ENCODE peak calls at places on chromosomes 13 and 19, in six cellular contexts. O, I, R, N, A and U are unnamed samples.

GRCh38 chr19:58154287-58154678 is 3.7 kb upstream of the ZNF329 start:
- DNase-seq in A (peak), R (peak), N (peak), I (no peak), O (peak), U (no peak)

GRCh38 chr19:10760268-10760944 is 42.5 kb downstream of the DNM2 start:
- DNase-seq in R (no peak), N (peak), A (peak), I (no peak), O (no peak), U (no peak)

GRCh38 chr13:44231786-44232516 is 141.7 kb upstream of the SERP2 start:
- DNase-seq in A (peak), R (peak), O (peak), N (peak), I (peak), U (peak)

GRCh38 chr19:10168386-10168948 is 26.3 kb downstream of the DNMT1 start:
- DNase-seq in N (no peak), A (no peak), R (no peak), O (peak), I (no peak), U (no peak)

GRCh38 chr19:1101337-1101698 is 2.5 kb upstream of the GPX4 start:
- DNase-seq in R (no peak), I (no peak), N (no peak), A (no peak), O (no peak), U (no peak)

GRCh38 chr13:47598340-47598911 is 402.6 kb downstream of the SUCLA2 start:
- DNase-seq in N (peak), O (peak), I (no peak), A (no peak), R (no peak), U (no peak)

GRCh38 chr13:113948034-113948742 is 25.7 kb downstream of the C13orf46 start:
- DNase-seq in N (no peak), I (no peak), A (no peak), R (no peak), O (no peak), U (no peak)

GRCh38 chr13:50831510-50831909 is 12.0 kb downstream of the DLEU7 start:
- DNase-seq in O (no peak), A (no peak), R (no peak), N (no peak), I (no peak), U (no peak)

GRCh38 chr19:18507021-18507726 is 14.7 kb downstream of the ELL start:
- DNase-seq in N (no peak), I (no peak), O (no peak), R (no peak), A (no peak), U (no peak)

GRCh38 chr19:10424011-10424637 is 3.8 kb downstream of the PDE4A start:
- DNase-seq in O (peak), I (peak), R (peak), N (peak), A (peak), U (peak)

GRCh38 chr19:1468274-1469199 is 10.5 kb downstream of the C19orf25 start:
- DNase-seq in A (no peak), N (no peak), R (no peak), I (peak), O (peak), U (no peak)

GRCh38 chr19:36009633-36010379 is 1.2 kb upstream of the SYNE4 start:
- DNase-seq in N (no peak), R (no peak), O (no peak), I (no peak), A (no peak), U (no peak)

GRCh38 chr13:34076943-34077703 is 259.2 kb downstream of the RFC3 start:
- DNase-seq in O (peak), A (no peak), I (no peak), R (no peak), N (peak), U (no peak)

GRCh38 chr13:79749985-79750551 is 269.1 kb downstream of the NDFIP2 start:
- DNase-seq in I (no peak), O (peak), N (peak), A (peak), R (peak), U (peak)

GRCh38 chr19:12946092-12946845 is 607 bp downstream of the RAD23A start:
- DNase-seq in O (peak), R (peak), I (peak), N (peak), A (peak), U (peak)

GRCh38 chr13:83333614-83334388 is 548.5 kb downstream of the SLITRK1 start:
- DNase-seq in R (no peak), O (no peak), I (no peak), N (no peak), A (no peak), U (no peak)
- H2AFZ ChIP-seq in R (no peak), O (no peak), I (no peak), N (no peak), A (no peak), U (no peak)

DNA sequence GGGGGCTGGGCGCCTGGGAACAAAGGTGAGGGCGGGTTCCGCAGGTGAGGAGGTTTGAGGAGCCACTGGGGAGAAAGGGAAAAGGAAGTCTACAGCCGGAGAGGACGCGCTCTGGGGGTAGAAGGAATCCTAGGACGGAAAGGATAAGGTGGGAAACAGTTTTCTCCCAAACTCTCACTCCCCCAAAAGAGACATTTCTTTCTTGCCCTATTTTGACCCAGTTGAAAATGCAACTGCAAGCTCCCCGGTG is 651 bp upstream of the POLR1D start:
- DNase-seq in A (no peak), N (peak), I (no peak), R (no peak), O (no peak), U (no peak)
- H3K27ac ChIP-seq in A (peak), N (peak), I (peak), R (peak), O (peak), U (peak)

DNA sequence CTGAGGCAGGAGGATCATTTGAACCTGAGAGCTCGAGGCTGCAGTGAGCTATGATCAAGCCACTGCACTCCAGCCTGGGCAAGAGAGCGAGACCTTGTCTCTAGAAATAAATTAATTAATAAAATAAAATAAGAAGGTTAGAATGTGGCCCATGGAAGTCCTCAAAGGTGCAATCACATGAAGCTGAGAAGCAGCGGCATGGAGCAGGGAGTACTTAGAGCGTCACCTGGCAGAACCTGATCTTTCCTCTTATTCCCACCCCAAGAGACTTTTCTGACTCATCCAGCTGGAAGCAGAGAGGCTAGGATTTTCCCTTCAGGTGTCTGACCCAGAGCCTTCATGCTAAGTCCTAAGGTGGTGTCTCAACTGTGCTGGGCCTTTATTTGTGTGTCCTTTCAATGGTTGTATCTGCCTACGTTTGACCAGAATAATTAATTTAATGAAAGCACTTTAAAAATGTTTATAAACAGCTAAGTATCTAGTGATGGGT is 8.9 kb upstream of the MRPS31 start:
- DNase-seq in A (peak), O (no peak), I (no peak), N (no peak), R (no peak), U (no peak)
- H3K4ac ChIP-seq in A (no peak), O (no peak), I (no peak), N (no peak), R (no peak), U (no peak)

GRCh38 chr19:42334697-42335373 is 9.4 kb downstream of the MEGF8 start:
- DNase-seq in I (no peak), N (no peak), O (no peak), A (no peak), R (no peak), U (no peak)
- H2AFZ ChIP-seq in I (no peak), N (no peak), O (no peak), A (no peak), R (no peak), U (no peak)

GRCh38 chr19:48249502-48250014 is 6.2 kb downstream of the CARD8 start:
- DNase-seq in R (no peak), O (no peak), N (peak), A (no peak), I (no peak), U (no peak)

GRCh38 chr19:48247212-48247611 is 8.5 kb downstream of the CARD8 start:
- DNase-seq in N (no peak), I (no peak), R (no peak), A (no peak), O (no peak), U (no peak)

GRCh38 chr19:48250290-48251025 is 5.3 kb downstream of the CARD8 start:
- DNase-seq in I (no peak), R (no peak), N (no peak), O (no peak), A (peak), U (no peak)

GRCh38 chr19:48246101-48246500 is 9.6 kb downstream of the CARD8 start:
- DNase-seq in I (no peak), R (no peak), N (no peak), A (no peak), O (no peak), U (no peak)

GRCh38 chr19:48248081-48248833 is 7.5 kb downstream of the CARD8 start:
- DNase-seq in A (no peak), I (no peak), R (no peak), N (no peak), O (no peak), U (no peak)
- H3K27ac ChIP-seq in A (no peak), I (no peak), R (no peak), N (no peak), O (no peak), U (no peak)

GRCh38 chr19:41859618-41860418 is at the start of gene RPS19:
- DNase-seq in O (peak), A (peak), R (peak), I (peak), N (peak), U (peak)
- H3K4ac ChIP-seq in O (peak), A (peak), R (peak), I (peak), N (peak), U (no peak)